ENCODE peak calls at places on chromosomes 13 and 19, in seven cellular contexts. One of them, this sample, is unnamed.
A peak's percentile ranks its signal among the peaks of the same experiment; 100 is the strongest.

GRCh38 chr13:94188173-94188869 is 291.2 kb downstream of the DCT start:
- DNase-seq in right atrium auricular region: no peak
- DNase-seq in fibroblast of mammary gland: no peak
- DNase-seq in ascending aorta: no peak
- DNase-seq in epithelial cell of esophagus: no peak
- DNase-seq in colonic mucosa: no peak
- DNase-seq in spleen: no peak
- DNase-seq in this sample: no peak

GRCh38 chr19:642755-643727 is 3.4 kb downstream of the FGF22 start:
- DNase-seq in right atrium auricular region: no peak
- DNase-seq in fibroblast of mammary gland: no peak
- DNase-seq in ascending aorta: no peak
- DNase-seq in epithelial cell of esophagus: no peak
- DNase-seq in colonic mucosa: no peak
- DNase-seq in spleen: no peak
- DNase-seq in this sample: no peak

GRCh38 chr13:24997367-24997967 is 98.5 kb upstream of the PABPC3 start:
- DNase-seq in right atrium auricular region: no peak
- DNase-seq in fibroblast of mammary gland: peak; percentile 42
- DNase-seq in ascending aorta: no peak
- DNase-seq in epithelial cell of esophagus: peak; percentile 33
- DNase-seq in colonic mucosa: peak; percentile 45
- DNase-seq in spleen: no peak
- DNase-seq in this sample: peak; percentile 16

GRCh38 chr13:75481176-75482069 is 546 bp downstream of the TBC1D4 start:
- DNase-seq in right atrium auricular region: no peak
- DNase-seq in fibroblast of mammary gland: no peak
- DNase-seq in ascending aorta: peak; percentile 67
- DNase-seq in epithelial cell of esophagus: peak; percentile 47
- DNase-seq in colonic mucosa: peak; percentile 52
- DNase-seq in spleen: peak; percentile 87
- DNase-seq in this sample: no peak

GRCh38 chr13:107832521-107833095 is 382.7 kb downstream of the LIG4 start:
- DNase-seq in right atrium auricular region: no peak
- DNase-seq in fibroblast of mammary gland: no peak
- DNase-seq in ascending aorta: no peak
- DNase-seq in epithelial cell of esophagus: no peak
- DNase-seq in colonic mucosa: no peak
- DNase-seq in spleen: no peak
- DNase-seq in this sample: no peak

GRCh38 chr13:49530452-49530851 is 34.7 kb downstream of the PHF11 start:
- DNase-seq in right atrium auricular region: no peak
- DNase-seq in fibroblast of mammary gland: no peak
- DNase-seq in ascending aorta: no peak
- DNase-seq in epithelial cell of esophagus: no peak
- DNase-seq in colonic mucosa: no peak
- DNase-seq in spleen: no peak
- DNase-seq in this sample: no peak

GRCh38 chr19:28737021-28737525 is 475.9 kb downstream of the UQCRFS1 start:
- DNase-seq in right atrium auricular region: no peak
- DNase-seq in fibroblast of mammary gland: peak; percentile 57
- DNase-seq in ascending aorta: no peak
- DNase-seq in epithelial cell of esophagus: peak; percentile 21
- DNase-seq in colonic mucosa: no peak
- DNase-seq in spleen: no peak
- DNase-seq in this sample: peak; percentile 22

GRCh38 chr13:87168390-87168789 is 502.8 kb upstream of the SLITRK5 start:
- DNase-seq in right atrium auricular region: no peak
- DNase-seq in fibroblast of mammary gland: no peak
- DNase-seq in ascending aorta: no peak
- DNase-seq in epithelial cell of esophagus: no peak
- DNase-seq in colonic mucosa: no peak
- DNase-seq in spleen: no peak
- DNase-seq in this sample: no peak

GRCh38 chr13:33441015-33441414 is 155.5 kb upstream of the STARD13 start:
- DNase-seq in right atrium auricular region: no peak
- DNase-seq in fibroblast of mammary gland: peak; percentile 48
- DNase-seq in ascending aorta: no peak
- DNase-seq in epithelial cell of esophagus: peak; percentile 60
- DNase-seq in colonic mucosa: peak; percentile 43
- DNase-seq in spleen: no peak
- DNase-seq in this sample: peak; percentile 27

GRCh38 chr19:13018037-13018914 is 23.0 kb downstream of the NFIX start:
- DNase-seq in right atrium auricular region: no peak
- DNase-seq in fibroblast of mammary gland: peak; percentile 64
- DNase-seq in ascending aorta: no peak
- DNase-seq in epithelial cell of esophagus: no peak
- DNase-seq in colonic mucosa: no peak
- DNase-seq in spleen: no peak
- DNase-seq in this sample: peak; percentile 55

GRCh38 chr13:23510979-23511735 is 59.1 kb upstream of the TNFRSF19 start:
- DNase-seq in right atrium auricular region: no peak
- DNase-seq in fibroblast of mammary gland: peak; percentile 50
- DNase-seq in ascending aorta: no peak
- DNase-seq in epithelial cell of esophagus: peak; percentile 54
- DNase-seq in colonic mucosa: no peak
- DNase-seq in spleen: no peak
- DNase-seq in this sample: no peak

GRCh38 chr13:64457976-64458375 is 2772.2 kb downstream of the PCDH9 start:
- DNase-seq in right atrium auricular region: no peak
- DNase-seq in fibroblast of mammary gland: no peak
- DNase-seq in ascending aorta: no peak
- DNase-seq in epithelial cell of esophagus: no peak
- DNase-seq in colonic mucosa: no peak
- DNase-seq in spleen: no peak
- DNase-seq in this sample: no peak

GRCh38 chr13:94494021-94494420 is 14.5 kb upstream of the DCT start:
- DNase-seq in right atrium auricular region: no peak
- DNase-seq in fibroblast of mammary gland: no peak
- DNase-seq in ascending aorta: no peak
- DNase-seq in epithelial cell of esophagus: no peak
- DNase-seq in colonic mucosa: no peak
- DNase-seq in spleen: no peak
- DNase-seq in this sample: no peak

GRCh38 chr13:51776179-51776578 is 27.8 kb downstream of the DHRS12 start:
- DNase-seq in right atrium auricular region: no peak
- DNase-seq in fibroblast of mammary gland: no peak
- DNase-seq in ascending aorta: no peak
- DNase-seq in epithelial cell of esophagus: no peak
- DNase-seq in colonic mucosa: no peak
- DNase-seq in spleen: no peak
- DNase-seq in this sample: no peak

GRCh38 chr13:102326381-102327118 is 75.3 kb downstream of the FGF14 start:
- DNase-seq in right atrium auricular region: no peak
- DNase-seq in fibroblast of mammary gland: no peak
- DNase-seq in ascending aorta: no peak
- DNase-seq in epithelial cell of esophagus: no peak
- DNase-seq in colonic mucosa: no peak
- DNase-seq in spleen: no peak
- DNase-seq in this sample: no peak

GRCh38 chr13:36163809-36164308 is 32.7 kb upstream of the DCLK1 start:
- DNase-seq in right atrium auricular region: peak; percentile 73
- DNase-seq in fibroblast of mammary gland: peak; percentile 89
- DNase-seq in ascending aorta: peak; percentile 68
- DNase-seq in epithelial cell of esophagus: peak; percentile 38
- DNase-seq in colonic mucosa: peak; percentile 22
- DNase-seq in spleen: no peak
- DNase-seq in this sample: peak; percentile 97

GRCh38 chr19:29873801-29874575 is 62.2 kb downstream of the CCNE1 start:
- DNase-seq in right atrium auricular region: no peak
- DNase-seq in fibroblast of mammary gland: no peak
- DNase-seq in ascending aorta: no peak
- DNase-seq in epithelial cell of esophagus: no peak
- DNase-seq in colonic mucosa: no peak
- DNase-seq in spleen: peak; percentile 62
- DNase-seq in this sample: no peak

GRCh38 chr13:79311456-79311855 is 94.6 kb downstream of the RBM26 start:
- DNase-seq in right atrium auricular region: no peak
- DNase-seq in fibroblast of mammary gland: no peak
- DNase-seq in ascending aorta: no peak
- DNase-seq in epithelial cell of esophagus: no peak
- DNase-seq in colonic mucosa: no peak
- DNase-seq in spleen: no peak
- DNase-seq in this sample: no peak

GRCh38 chr19:18274303-18274775 is at the start of gene IQCN:
- DNase-seq in right atrium auricular region: peak; percentile 77
- DNase-seq in fibroblast of mammary gland: no peak
- DNase-seq in ascending aorta: peak; percentile 80
- DNase-seq in epithelial cell of esophagus: peak; percentile 55
- DNase-seq in colonic mucosa: peak; percentile 84
- DNase-seq in spleen: no peak
- DNase-seq in this sample: no peak

GRCh38 chr19:19475845-19476828 is 39.2 kb downstream of the TSSK6 start:
- DNase-seq in right atrium auricular region: no peak
- DNase-seq in fibroblast of mammary gland: no peak
- DNase-seq in ascending aorta: no peak
- DNase-seq in epithelial cell of esophagus: peak; percentile 40
- DNase-seq in colonic mucosa: no peak
- DNase-seq in spleen: no peak
- DNase-seq in this sample: no peak

GRCh38 chr19:42242071-42242511 is 311 bp downstream of the GSK3A start:
- DNase-seq in right atrium auricular region: no peak
- DNase-seq in fibroblast of mammary gland: no peak
- DNase-seq in ascending aorta: no peak
- DNase-seq in epithelial cell of esophagus: no peak
- DNase-seq in colonic mucosa: peak; percentile 38
- DNase-seq in spleen: no peak
- DNase-seq in this sample: no peak

GRCh38 chr13:30346789-30347167 is 39.4 kb upstream of the KATNAL1 start:
- DNase-seq in right atrium auricular region: no peak
- DNase-seq in fibroblast of mammary gland: no peak
- DNase-seq in ascending aorta: no peak
- DNase-seq in epithelial cell of esophagus: no peak
- DNase-seq in colonic mucosa: no peak
- DNase-seq in spleen: peak; percentile 18
- DNase-seq in this sample: no peak

GRCh38 chr13:47188802-47189201 is 291.9 kb upstream of the HTR2A start:
- DNase-seq in right atrium auricular region: no peak
- DNase-seq in fibroblast of mammary gland: peak; percentile 98
- DNase-seq in ascending aorta: no peak
- DNase-seq in epithelial cell of esophagus: peak; percentile 31
- DNase-seq in colonic mucosa: no peak
- DNase-seq in spleen: no peak
- DNase-seq in this sample: no peak

DNA sequence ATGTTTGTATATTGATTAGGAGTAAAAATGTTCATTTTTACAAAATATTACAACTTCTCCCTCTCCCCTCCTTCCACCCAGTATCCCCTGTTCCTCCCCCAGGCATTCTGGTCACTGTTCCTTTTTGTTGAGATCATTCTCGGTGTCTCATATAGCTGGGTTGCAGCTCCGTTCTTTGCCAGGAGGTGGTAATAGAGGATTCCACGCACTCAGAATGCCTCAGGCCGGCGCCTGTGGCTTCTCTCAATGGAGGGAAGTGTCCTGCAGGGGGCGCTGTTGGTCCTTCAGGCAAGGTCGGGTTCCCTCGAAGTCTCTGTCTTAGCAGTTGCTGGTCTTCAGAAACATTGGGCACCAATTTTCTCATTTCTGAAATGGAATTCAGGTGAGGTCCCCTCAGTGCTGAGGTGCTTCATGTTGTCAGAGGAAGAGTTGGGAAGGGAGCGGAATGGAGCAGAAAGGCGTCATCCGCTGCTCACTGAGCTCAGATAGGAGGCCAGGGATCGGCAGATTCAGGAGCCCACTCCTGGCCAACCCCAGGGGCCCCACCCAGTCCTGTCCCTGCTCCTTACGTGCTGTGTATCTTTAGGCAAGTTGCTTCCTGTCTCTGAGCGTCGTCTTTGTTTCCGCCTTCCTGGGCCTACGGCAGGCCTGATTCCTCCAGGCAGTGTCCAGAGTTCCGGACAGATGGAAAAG is 10.3 kb upstream of the GARIN5A start:
- DNase-seq in right atrium auricular region: no peak
- DNase-seq in fibroblast of mammary gland: peak; percentile 65
- DNase-seq in ascending aorta: no peak
- DNase-seq in epithelial cell of esophagus: peak; percentile 18
- DNase-seq in colonic mucosa: peak; percentile 41
- DNase-seq in spleen: peak; percentile 70
- DNase-seq in this sample: no peak
- TF ChIP-seq CTCF in right atrium auricular region: no peak
- TF ChIP-seq CTCF in fibroblast of mammary gland: peak; percentile 47
- TF ChIP-seq CTCF in ascending aorta: no peak
- TF ChIP-seq CTCF in epithelial cell of esophagus: peak; percentile 38
- TF ChIP-seq CTCF in colonic mucosa: no peak
- TF ChIP-seq CTCF in spleen: no peak
- TF ChIP-seq CTCF in this sample: peak; percentile 50

DNA sequence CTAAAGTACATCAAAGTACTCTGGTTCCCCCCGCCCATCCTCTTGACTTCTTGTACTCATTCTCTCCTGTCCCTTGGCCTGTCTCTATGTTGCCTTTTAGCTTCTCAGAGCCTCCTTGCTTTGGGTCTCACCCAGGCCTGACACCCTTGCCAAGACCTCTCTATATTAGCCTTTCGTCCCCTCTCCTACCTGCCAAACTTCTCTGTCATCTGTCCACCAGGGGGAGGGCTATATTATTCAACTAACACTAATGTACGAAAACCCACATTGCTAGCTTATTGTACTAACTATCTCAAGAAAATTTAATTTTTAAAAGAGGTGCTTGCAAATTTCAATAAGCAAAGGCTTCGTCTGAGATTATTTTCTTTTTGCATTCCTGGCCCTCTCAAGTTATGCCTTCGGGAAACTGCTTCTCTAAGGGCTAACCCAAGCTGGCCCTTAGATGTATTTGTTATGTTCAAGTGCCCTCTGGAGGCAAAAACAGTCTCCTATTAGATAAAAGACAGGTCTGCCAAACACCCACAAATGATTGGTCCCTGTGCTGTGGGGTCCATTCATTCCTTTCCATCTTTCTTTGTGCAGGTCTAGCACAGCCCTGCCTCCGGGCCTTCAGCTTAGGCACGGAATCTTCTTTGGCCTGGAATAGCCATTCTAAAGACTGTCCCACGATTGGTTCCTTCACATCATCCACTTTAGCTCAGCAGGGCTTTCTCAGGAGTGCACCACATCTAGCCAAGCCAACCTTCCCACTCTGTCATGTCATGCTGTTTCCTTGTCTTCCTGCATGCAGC is 6.4 kb upstream of the MRPS31 start:
- DNase-seq in right atrium auricular region: no peak
- DNase-seq in fibroblast of mammary gland: peak; percentile 57
- DNase-seq in ascending aorta: no peak
- DNase-seq in epithelial cell of esophagus: peak; percentile 59
- DNase-seq in colonic mucosa: peak; percentile 72
- DNase-seq in spleen: no peak
- DNase-seq in this sample: no peak
- H3K4me3 ChIP-seq in right atrium auricular region: peak overlapping the region; percentile 31
- H3K4me3 ChIP-seq in fibroblast of mammary gland: peak overlapping the region; percentile 26
- H3K4me3 ChIP-seq in ascending aorta: no peak overlapping the region
- H3K4me3 ChIP-seq in epithelial cell of esophagus: peak overlapping the region; percentile 26
- H3K4me3 ChIP-seq in colonic mucosa: peak overlapping the region; percentile 19
- H3K4me3 ChIP-seq in spleen: no peak overlapping the region
- H3K4me3 ChIP-seq in this sample: no peak overlapping the region

GRCh38 chr19:49133621-49134454 is 14.5 kb downstream of the PPFIA3 start:
- DNase-seq in right atrium auricular region: no peak
- DNase-seq in fibroblast of mammary gland: peak; percentile 66
- DNase-seq in ascending aorta: peak; percentile 69
- DNase-seq in epithelial cell of esophagus: peak; percentile 86
- DNase-seq in colonic mucosa: peak; percentile 92
- DNase-seq in spleen: no peak
- DNase-seq in this sample: no peak
- TF ChIP-seq CTCF in right atrium auricular region: no peak
- TF ChIP-seq CTCF in fibroblast of mammary gland: no peak
- TF ChIP-seq CTCF in ascending aorta: no peak
- TF ChIP-seq CTCF in epithelial cell of esophagus: no peak
- TF ChIP-seq CTCF in colonic mucosa: no peak
- TF ChIP-seq CTCF in spleen: no peak
- TF ChIP-seq CTCF in this sample: no peak

GRCh38 chr19:41225238-41226052 is 6.4 kb downstream of the AXL start:
- DNase-seq in right atrium auricular region: peak; percentile 93
- DNase-seq in fibroblast of mammary gland: peak; percentile 100
- DNase-seq in ascending aorta: peak; percentile 97
- DNase-seq in epithelial cell of esophagus: peak; percentile 95
- DNase-seq in colonic mucosa: peak; percentile 47
- DNase-seq in spleen: no peak
- DNase-seq in this sample: peak; percentile 87
- H3K4me3 ChIP-seq in right atrium auricular region: peak overlapping the region; percentile 56
- H3K4me3 ChIP-seq in fibroblast of mammary gland: peak overlapping the region; percentile 43
- H3K4me3 ChIP-seq in ascending aorta: peak overlapping the region; percentile 66
- H3K4me3 ChIP-seq in epithelial cell of esophagus: peak overlapping the region; percentile 24
- H3K4me3 ChIP-seq in colonic mucosa: peak overlapping the region; percentile 57
- H3K4me3 ChIP-seq in spleen: no peak overlapping the region
- H3K4me3 ChIP-seq in this sample: peak overlapping the region; percentile 28

This sample was measured in astrocyte of the cerebellum.